ENCODE peak calls at places on chromosomes 16 and 17, in six cellular contexts. W is K562, R is GM12878, E is H1, I is SK-N-SH, S is GM12891. K is an unnamed sample.

GRCh38 chr17:78095035-78095434 is 33.5 kb downstream of the TMC6 start:
- DNase-seq in S (no peak), I (no peak), E (no peak), W (no peak), R (no peak), K (no peak)

GRCh38 chr16:86142801-86143236 is 243.9 kb downstream of the IRF8 start:
- DNase-seq in W (no peak), E (no peak), S (no peak), I (no peak), R (peak), K (no peak)

GRCh38 chr17:12983986-12984932 is 33.6 kb downstream of the ELAC2 start:
- DNase-seq in E (no peak), I (no peak), R (no peak), S (no peak), W (no peak), K (no peak)

GRCh38 chr16:53504161-53504663 is 1.2 kb upstream of the AKTIP start:
- DNase-seq in R (no peak), I (peak), W (no peak), S (no peak), E (no peak), K (no peak)

GRCh38 chr17:35243459-35244204 is 760 bp downstream of the SLFN5 start:
- DNase-seq in W (no peak), E (no peak), I (peak), R (no peak), S (no peak), K (peak)

GRCh38 chr16:20242568-20243240 is 84.6 kb downstream of the GP2 start:
- DNase-seq in W (no peak), E (no peak), S (no peak), R (no peak), I (no peak), K (no peak)

GRCh38 chr17:58506354-58507080 is 7.9 kb downstream of the MTMR4 start:
- DNase-seq in I (no peak), R (no peak), W (no peak), S (no peak), E (no peak), K (no peak)

GRCh38 chr17:40243756-40244155 is 24.7 kb downstream of the WIPF2 start:
- DNase-seq in E (no peak), S (no peak), I (no peak), R (no peak), W (no peak), K (no peak)

GRCh38 chr16:18855196-18855595 is 53.8 kb upstream of the ARL6IP1 start:
- DNase-seq in W (no peak), R (no peak), S (no peak), I (no peak), E (no peak), K (no peak)

DNA sequence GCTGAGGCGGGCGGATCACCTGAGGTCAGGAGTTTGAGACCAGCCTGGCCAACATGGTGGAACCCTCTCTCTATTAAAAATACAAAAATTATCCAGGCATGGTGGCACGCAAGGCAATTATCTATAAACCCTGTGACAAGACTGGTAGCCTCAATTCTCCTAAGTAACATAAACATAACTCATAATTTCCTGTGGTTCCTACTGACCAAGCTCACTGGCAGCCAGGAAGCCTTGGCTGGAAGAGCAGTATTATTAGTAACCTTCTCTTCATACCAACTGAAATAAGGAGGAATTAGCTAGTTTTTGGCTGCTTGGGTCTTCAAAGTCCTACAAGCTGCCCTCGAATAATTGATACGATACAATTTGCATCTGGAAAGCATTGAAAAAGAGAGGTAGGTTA is 31.6 kb upstream of the LRRC37A3 start:
- DNase-seq in W (no peak), R (no peak), I (no peak), S (no peak), E (no peak), K (no peak)
- TF ChIP-seq POLR2AphosphoS5 in W (no peak), R (no peak), I (no peak), S (no peak), E (no peak), K (no peak)

DNA sequence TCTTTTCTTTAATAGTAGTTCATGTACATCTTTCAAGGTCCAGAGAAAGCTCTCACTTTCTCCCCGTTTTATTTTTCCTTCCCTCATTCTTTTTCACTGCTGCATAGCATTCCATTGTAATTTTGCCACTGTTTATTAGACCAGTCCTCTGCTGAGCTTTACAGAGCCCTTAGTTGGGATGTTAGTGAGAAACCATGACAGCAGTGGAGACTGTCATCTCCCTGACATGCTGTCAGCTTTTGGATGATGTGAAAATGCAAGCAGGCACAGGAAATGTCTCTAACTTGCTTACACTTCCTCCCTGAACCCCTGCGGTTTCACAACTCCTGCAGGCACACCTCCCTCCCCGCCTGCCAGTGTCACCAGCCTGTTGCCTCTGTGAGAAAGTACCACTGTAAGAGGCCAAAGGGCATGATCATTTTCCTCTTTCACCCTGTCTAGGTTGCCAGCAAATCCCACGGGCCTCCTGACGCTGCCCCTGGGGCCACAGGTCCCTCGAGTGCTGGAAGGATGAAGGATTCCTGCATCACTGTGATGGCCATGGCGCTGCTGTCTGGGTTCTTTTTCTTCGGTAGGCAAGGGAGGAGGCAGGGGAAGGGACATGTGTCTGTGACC is at the start of gene ITGAL:
- DNase-seq in E (no peak), R (peak), S (peak), W (no peak), I (no peak), K (peak)
- TF ChIP-seq TAF1 in E (no peak), R (peak), S (peak), W (no peak), I (no peak), K (peak)

GRCh38 chr16:661184-661821 is 6.6 kb upstream of the RHOT2 start:
- DNase-seq in S (no peak), W (no peak), I (no peak), E (no peak), R (no peak), K (no peak)

GRCh38 chr16:660132-660458 is 7.8 kb upstream of the RHOT2 start:
- DNase-seq in W (no peak), R (no peak), S (no peak), I (no peak), E (no peak), K (no peak)

GRCh38 chr16:662095-662494 is 5.8 kb upstream of the RHOT2 start:
- DNase-seq in I (no peak), E (no peak), S (no peak), W (no peak), R (no peak), K (no peak)

GRCh38 chr16:659618-660017 is 8.3 kb upstream of the RHOT2 start:
- DNase-seq in S (no peak), I (no peak), R (no peak), E (no peak), W (no peak), K (no peak)

GRCh38 chr16:660459-661183 is 7.3 kb upstream of the RHOT2 start:
- DNase-seq in I (peak), R (peak), E (no peak), W (peak), S (peak), K (peak)
- TF ChIP-seq POLR2AphosphoS5 in I (peak), R (no peak), E (no peak), W (no peak), S (no peak), K (no peak)

GRCh38 chr17:80649200-80649644 is 104.6 kb downstream of the RPTOR start:
- DNase-seq in S (no peak), R (no peak), E (no peak), W (no peak), I (no peak), K (no peak)

GRCh38 chr17:80650751-80651173 is 106.1 kb downstream of the RPTOR start:
- DNase-seq in I (no peak), R (no peak), W (no peak), E (no peak), S (no peak), K (no peak)

GRCh38 chr17:80647746-80648145 is 103.1 kb downstream of the RPTOR start:
- DNase-seq in E (no peak), I (no peak), S (no peak), W (no peak), R (no peak), K (no peak)

GRCh38 chr17:80650339-80650672 is 105.7 kb downstream of the RPTOR start:
- DNase-seq in W (no peak), E (no peak), I (no peak), R (no peak), S (no peak), K (no peak)

DNA sequence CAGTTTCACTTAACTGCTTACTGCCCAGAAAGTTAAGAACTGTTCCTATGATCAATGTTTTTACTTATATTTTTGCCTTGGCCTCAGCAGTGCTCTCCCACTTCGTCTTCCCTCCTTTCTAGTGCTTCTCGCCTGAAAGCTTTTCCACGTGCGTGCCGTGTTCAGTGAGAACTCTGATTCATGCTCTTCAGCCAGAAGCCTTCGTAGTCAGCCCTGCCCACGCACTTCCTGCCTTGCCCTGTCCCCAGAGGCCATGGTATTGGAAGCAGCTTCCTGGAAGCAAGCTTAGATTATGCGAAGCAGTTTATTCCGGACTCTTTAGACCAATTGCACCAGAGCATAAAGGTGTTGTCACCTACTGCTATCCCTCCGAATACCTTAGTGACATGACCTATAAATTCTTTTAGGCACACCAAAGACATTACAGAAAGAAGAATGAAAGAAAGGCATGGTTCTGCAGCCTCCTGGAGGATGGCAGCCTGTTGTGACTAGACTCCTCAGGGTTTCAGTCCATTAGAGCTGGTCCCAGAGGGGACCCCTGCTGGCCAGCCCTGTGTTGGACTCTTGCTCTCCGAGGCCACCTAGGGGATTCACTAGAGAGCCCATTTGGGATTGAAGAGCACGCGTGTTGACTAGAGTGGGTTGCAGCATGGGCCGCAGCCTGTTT is 105.2 kb downstream of the RPTOR start:
- DNase-seq in S (no peak), E (peak), R (no peak), W (peak), I (peak), K (no peak)
- TF ChIP-seq TAF1 in S (no peak), E (no peak), R (no peak), W (no peak), I (no peak), K (no peak)

DNA sequence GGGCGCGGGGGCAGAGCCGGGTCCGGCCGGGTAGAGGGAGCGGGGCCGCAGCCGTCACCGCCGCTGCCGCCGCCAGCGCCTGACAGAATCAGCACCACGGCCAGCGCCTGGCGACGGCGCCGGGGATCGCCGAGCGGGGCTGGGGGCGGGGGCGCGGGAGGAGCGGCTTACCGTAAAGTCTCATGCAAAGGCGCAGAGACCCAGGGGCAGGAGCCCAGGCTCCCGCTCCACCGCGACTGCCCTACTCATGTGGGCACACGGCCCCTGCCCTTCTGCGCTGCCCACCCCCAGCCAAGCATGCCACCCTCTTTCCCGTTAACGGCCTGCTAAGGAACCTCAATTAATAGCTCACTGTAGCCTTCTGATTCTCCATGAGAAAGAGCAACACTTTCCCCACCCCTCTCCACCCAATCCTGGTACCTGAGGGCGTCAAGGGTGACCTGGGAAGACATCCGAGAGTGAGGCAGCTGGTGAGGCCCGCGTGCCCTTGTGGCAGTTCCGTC is at the start of gene SEZ6:
- DNase-seq in W (peak), R (no peak), S (peak), E (peak), I (peak), K (peak)
- TF ChIP-seq POLR2AphosphoS5 in W (no peak), R (no peak), S (no peak), E (no peak), I (no peak), K (no peak)

DNA sequence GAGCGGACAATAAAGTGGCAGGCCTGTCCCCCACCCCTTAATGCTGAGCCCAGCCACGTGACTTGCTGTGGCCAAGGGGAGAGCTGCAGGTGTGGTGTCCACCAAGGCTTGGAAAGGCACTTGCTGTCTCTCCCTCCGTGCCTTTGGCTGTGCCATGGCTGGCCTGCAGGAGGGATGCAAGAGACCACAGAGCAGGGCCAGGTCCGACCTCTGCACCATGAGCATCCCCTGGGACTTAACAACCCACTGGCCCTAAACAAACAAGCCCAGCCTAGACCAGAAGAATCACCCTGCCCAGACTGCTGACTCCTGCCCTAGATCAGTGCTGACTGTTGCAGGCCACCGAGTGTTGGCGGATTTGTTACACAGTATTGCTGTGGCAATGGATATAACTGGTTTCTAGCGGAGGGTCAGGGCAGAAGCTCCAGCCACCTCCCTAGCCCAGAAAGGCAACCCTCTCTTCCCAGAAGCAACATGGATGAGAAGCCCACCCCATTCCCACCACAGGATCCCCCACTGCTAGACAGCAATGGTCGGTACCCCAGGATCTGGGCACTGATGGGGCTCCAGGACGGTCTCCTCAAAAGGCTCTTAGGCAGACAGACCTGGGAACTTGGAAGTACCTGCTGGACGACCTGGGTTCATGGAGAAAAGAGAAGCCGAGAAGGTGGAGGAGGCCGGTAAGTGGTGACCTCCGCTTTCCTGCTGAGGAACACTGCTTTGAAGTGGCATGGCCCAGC is 96.8 kb downstream of the TBC1D16 start:
- DNase-seq in E (no peak), I (no peak), R (no peak), S (no peak), W (no peak), K (no peak)
- TF ChIP-seq TAF1 in E (no peak), I (no peak), R (no peak), S (no peak), W (no peak), K (no peak)

DNA sequence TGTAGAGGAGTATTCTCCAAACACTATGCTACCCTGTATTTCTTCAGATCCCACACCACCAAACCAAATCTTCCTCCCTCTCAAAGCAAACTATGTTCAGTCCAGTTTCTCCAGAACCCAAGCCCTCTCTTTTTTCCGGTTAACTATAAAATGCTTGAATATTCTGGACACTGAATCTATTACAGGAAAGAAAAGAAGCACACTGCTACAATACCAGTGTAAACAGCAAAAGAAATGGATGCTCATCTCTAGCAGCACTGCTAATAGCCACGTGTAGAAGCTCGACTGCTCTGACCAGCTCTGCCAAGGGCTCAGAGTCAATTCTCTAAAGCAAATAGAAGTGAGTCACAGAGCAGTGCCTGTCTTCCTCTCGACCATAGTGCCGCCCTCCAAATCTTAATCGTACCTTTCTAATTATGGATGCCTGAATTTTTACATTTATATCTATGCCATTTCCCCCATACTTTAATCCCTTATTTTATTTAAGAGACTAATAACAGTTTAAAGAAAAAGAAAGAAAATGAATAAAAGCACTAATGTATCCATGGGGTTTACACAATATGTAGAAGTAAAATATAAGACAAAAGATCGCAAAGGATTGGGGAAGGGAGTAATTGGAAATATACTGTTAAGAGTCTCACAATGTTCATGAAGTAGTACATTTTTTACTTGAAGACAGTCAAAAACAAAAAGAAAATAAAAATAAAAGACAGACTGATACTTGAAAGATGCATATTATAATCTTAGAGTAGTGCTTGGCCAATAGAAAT is 154.5 kb downstream of the PARN start:
- DNase-seq in S (no peak), E (no peak), I (no peak), R (no peak), W (no peak), K (no peak)
- TF ChIP-seq POLR2AphosphoS5 in S (no peak), E (no peak), I (no peak), R (no peak), W (no peak), K (no peak)